ENCODE peak calls at places on chromosomes 12 and 14, in four cellular contexts. C is tibial artery, M is left ventricle myocardium inferior, P is H54. A is an unnamed sample.

GRCh38 chr12:15757553-15758255 is 31.5 kb downstream of the EPS8 start:
- DNase-seq in C (peak; percentile 30), M (no peak), P (peak; percentile 47), A (peak; percentile 95)

GRCh38 chr14:96038558-96038919 is 623 bp upstream of the C14orf132 start:
- DNase-seq in C (no peak), M (no peak), P (no peak), A (no peak)

GRCh38 chr14:104311358-104311757 is 173.0 kb downstream of the KIF26A start:
- DNase-seq in C (no peak), M (no peak), P (no peak), A (no peak)

GRCh38 chr14:81269100-81269978 is 48.6 kb upstream of the GTF2A1 start:
- DNase-seq in C (no peak), M (no peak), P (peak; percentile 29), A (peak; percentile 37)

GRCh38 chr12:123531091-123531490 is 2.4 kb downstream of the RILPL1 start:
- DNase-seq in C (peak; percentile 43), M (peak; percentile 52), P (no peak), A (no peak)

GRCh38 chr12:115680967-115681366 is 596.5 kb downstream of the MED13L start:
- DNase-seq in C (no peak), M (no peak), P (no peak), A (no peak)

GRCh38 chr12:132154941-132155770 is 10.9 kb downstream of the NOC4L start:
- DNase-seq in C (no peak), M (peak; percentile 9), P (no peak), A (no peak)

GRCh38 chr12:80829767-80830166 is 108.0 kb downstream of the LIN7A start:
- DNase-seq in C (no peak), M (no peak), P (no peak), A (no peak)

GRCh38 chr14:53054457-53054856 is 98.7 kb downstream of the DDHD1 start:
- DNase-seq in C (no peak), M (no peak), P (no peak), A (peak; percentile 40)

A was measured in HS-5.